ENCODE peak calls at places on chromosomes 11 and 22, in nine cellular contexts. H is HuH-7.5, A is T-helper 9 cell, S is GM12891, J is brain pericyte, V is endothelial cell, W is tibial artery, D is cardiac fibroblast, C is mesothelial cell of epicardium. M is an unnamed sample.

GRCh38 chr11:20158597-20159257 is 1.5 kb downstream of the DBX1 start:
- DNase-seq in D (peak; percentile 68), H (peak; percentile 68), A (no peak), S (no peak), V (peak; percentile 81), J (no peak), W (no peak), C (peak; percentile 84), M (peak; percentile 45)

GRCh38 chr11:1916986-1917522 is 2.4 kb upstream of the TNNT3 start:
- DNase-seq in H (no peak), V (no peak), S (peak; percentile 40), D (no peak), J (no peak), W (no peak), A (no peak), C (no peak), M (peak; percentile 54)

GRCh38 chr22:19596680-19597398 is 72.6 kb upstream of the CLDN5 start:
- DNase-seq in W (no peak), C (no peak), D (no peak), S (no peak), A (no peak), V (no peak), J (no peak), H (peak; percentile 27), M (no peak)

GRCh38 chr11:76597533-76598425 is 72.8 kb downstream of the LRRC32 start:
- DNase-seq in V (no peak), H (no peak), D (no peak), W (no peak), C (no peak), A (no peak), J (no peak), S (no peak), M (no peak)

GRCh38 chr11:78714539-78714938 is 139.9 kb upstream of the NARS2 start:
- DNase-seq in H (no peak), W (no peak), A (no peak), C (no peak), S (no peak), D (no peak), V (no peak), J (no peak), M (no peak)

GRCh38 chr11:17991799-17992433 is 20.9 kb downstream of the SERGEF start:
- DNase-seq in J (no peak), H (no peak), S (peak; percentile 35), C (no peak), A (peak; percentile 27), W (no peak), V (peak; percentile 53), D (peak; percentile 70), M (peak; percentile 62)

GRCh38 chr11:125923633-125924032 is 19.3 kb downstream of the DDX25 start:
- DNase-seq in D (no peak), C (no peak), J (no peak), S (no peak), W (no peak), V (no peak), A (no peak), H (no peak), M (no peak)

GRCh38 chr22:29475550-29475949 is 4.5 kb upstream of the NEFH start:
- DNase-seq in A (no peak), S (no peak), V (no peak), J (no peak), W (no peak), C (no peak), D (no peak), H (no peak), M (peak; percentile 67)